ENCODE peak calls at places on chromosomes 13 and 19, in six cellular contexts. C is 8988T; V is GM10248; W is endothelial cell; D is hippocampal formation; T is activated T-cell treated with anti-CD3 and anti-CD28 coated beads, Interleukin-2, amount 50 U/mL, for 48 hours. N is an unnamed sample.

GRCh38 chr19:10769533-10770491 is 51.9 kb downstream of the DNM2 start:
- DNase-seq in V (no peak), T (no peak), C (no peak), D (peak; percentile 75), W (peak; percentile 58), N (no peak)

GRCh38 chr13:89150362-89150761 is 1479.2 kb downstream of the SLITRK5 start:
- DNase-seq in W (no peak), V (no peak), C (no peak), D (no peak), T (no peak), N (no peak)

GRCh38 chr13:59345316-59345715 is 818.4 kb downstream of the DIAPH3 start:
- DNase-seq in D (no peak), V (no peak), T (no peak), C (no peak), W (no peak), N (no peak)

GRCh38 chr13:40787062-40787461 is 2.3 kb upstream of the SLC25A15 start:
- DNase-seq in C (no peak), T (no peak), D (no peak), W (no peak), V (no peak), N (no peak)

GRCh38 chr13:21171420-21171819 is 4.9 kb downstream of the SKA3 start:
- DNase-seq in C (no peak), T (no peak), D (no peak), W (no peak), V (no peak), N (no peak)

GRCh38 chr13:21117104-21117809 is 55.9 kb upstream of the LATS2 start:
- DNase-seq in T (no peak), W (no peak), C (no peak), V (no peak), D (no peak), N (no peak)

GRCh38 chr13:59946924-59947323 is 216.8 kb downstream of the DIAPH3 start:
- DNase-seq in W (no peak), C (no peak), V (no peak), D (no peak), T (no peak), N (no peak)

GRCh38 chr19:49441210-49441959 is at the start of gene SLC17A7:
- DNase-seq in C (no peak), D (no peak), T (peak; percentile 76), W (peak; percentile 43), V (peak; percentile 72), N (peak; percentile 44)

GRCh38 chr19:18715416-18715815 is 31.9 kb downstream of the CRTC1 start:
- DNase-seq in D (no peak), W (no peak), T (no peak), C (no peak), V (no peak), N (no peak)

GRCh38 chr13:77893066-77893465 is 25.6 kb downstream of the EDNRB start:
- DNase-seq in D (no peak), T (no peak), V (no peak), W (no peak), C (no peak), N (no peak)

GRCh38 chr19:29537181-29537580 is 11.4 kb downstream of the VSTM2B start:
- DNase-seq in W (no peak), T (no peak), C (no peak), V (no peak), D (no peak), N (no peak)

GRCh38 chr13:26861951-26862350 is 101.4 kb upstream of the GPR12 start:
- DNase-seq in D (no peak), V (no peak), T (no peak), C (no peak), W (no peak), N (peak; percentile 71)

GRCh38 chr13:27264181-27264580 is 6.4 kb upstream of the RASL11A start:
- DNase-seq in T (no peak), D (no peak), W (no peak), C (no peak), V (no peak), N (no peak)

GRCh38 chr13:112616586-112617381 is 28.8 kb upstream of the TUBGCP3 start:
- DNase-seq in D (no peak), C (no peak), W (peak; percentile 47), T (peak; percentile 43), V (peak; percentile 68), N (no peak)

GRCh38 chr13:43990021-43990420 is 110.3 kb downstream of the LACC1 start:
- DNase-seq in W (no peak), C (no peak), V (no peak), T (no peak), D (no peak), N (no peak)

GRCh38 chr13:70415141-70415540 is 306.9 kb upstream of the KLHL1 start:
- DNase-seq in T (no peak), C (no peak), D (no peak), V (no peak), W (no peak), N (no peak)

GRCh38 chr13:91174886-91175501 is 172.5 kb upstream of the MIR17HG start:
- DNase-seq in C (no peak), D (no peak), W (peak; percentile 30), T (no peak), V (no peak), N (no peak)

GRCh38 chr13:84405286-84405685 is 523.0 kb upstream of the SLITRK1 start:
- DNase-seq in D (no peak), C (no peak), W (no peak), T (no peak), V (no peak), N (no peak)

GRCh38 chr19:20038358-20039202 is 725 bp downstream of the ZNF682 start:
- DNase-seq in C (no peak), W (no peak), D (no peak), T (no peak), V (no peak), N (peak; percentile 45)

GRCh38 chr13:36680918-36681317 is 7.1 kb downstream of the SERTM1 start:
- DNase-seq in V (no peak), D (no peak), W (no peak), T (no peak), C (no peak), N (peak; percentile 83)

GRCh38 chr13:109545964-109546363 is 240.4 kb downstream of the IRS2 start:
- DNase-seq in V (no peak), W (no peak), D (no peak), T (no peak), C (no peak), N (no peak)

GRCh38 chr13:113831061-113831460 is 32.8 kb downstream of the GAS6 start:
- DNase-seq in V (no peak), C (no peak), D (no peak), T (no peak), W (no peak), N (no peak)

GRCh38 chr13:28609381-28609780 is 49.5 kb upstream of the POMP start:
- DNase-seq in D (no peak), C (no peak), W (no peak), V (no peak), T (no peak), N (no peak)

GRCh38 chr19:11506101-11506555 is 489 bp upstream of the ZNF653 start:
- DNase-seq in T (no peak), W (no peak), C (no peak), V (no peak), D (no peak), N (no peak)

GRCh38 chr13:78595819-78596700 is 7.3 kb downstream of the POU4F1 start:
- DNase-seq in D (no peak), V (peak; percentile 42), W (peak; percentile 62), T (peak; percentile 62), C (no peak), N (peak; percentile 22)

GRCh38 chr13:42445354-42445753 is 128.6 kb upstream of the TNFSF11 start:
- DNase-seq in T (no peak), W (no peak), D (no peak), V (no peak), C (no peak), N (no peak)

GRCh38 chr19:6925801-6926751 is 38.7 kb downstream of the ADGRE1 start:
- DNase-seq in W (no peak), C (no peak), D (no peak), V (peak; percentile 22), T (peak; percentile 45), N (no peak)

GRCh38 chr19:800360-801029 is 3.2 kb downstream of the PTBP1 start:
- DNase-seq in C (no peak), W (no peak), V (no peak), T (peak; percentile 28), D (no peak), N (peak; percentile 24)

GRCh38 chr13:85719749-85720148 is 79.5 kb downstream of the SLITRK6 start:
- DNase-seq in W (no peak), T (no peak), D (no peak), V (no peak), C (no peak), N (no peak)

GRCh38 chr19:45852145-45852750 is 10.7 kb downstream of the SYMPK start:
- DNase-seq in T (no peak), W (no peak), C (no peak), V (no peak), D (no peak), N (no peak)

GRCh38 chr19:1411255-1412191 is 4.1 kb downstream of the DAZAP1 start:
- DNase-seq in W (no peak), T (peak; percentile 46), D (peak; percentile 92), C (no peak), V (no peak), N (no peak)

GRCh38 chr13:104980571-104980970 is 1554.9 kb downstream of the EFNB2 start:
- DNase-seq in W (no peak), V (no peak), C (no peak), D (no peak), T (no peak), N (no peak)

GRCh38 chr19:44254496-44254895 is 5.2 kb upstream of the ZNF233 start:
- DNase-seq in C (no peak), D (no peak), T (no peak), V (no peak), W (no peak), N (no peak)

GRCh38 chr19:13843104-13843921 is 33.6 kb upstream of the NANOS3 start:
- DNase-seq in W (peak; percentile 43), V (no peak), D (no peak), C (peak; percentile 61), T (no peak), N (peak; percentile 52)

GRCh38 chr13:26965976-26966375 is 205.4 kb upstream of the GPR12 start:
- DNase-seq in V (no peak), D (no peak), C (no peak), T (no peak), W (no peak), N (no peak)

GRCh38 chr19:40150170-40150569 is 41.1 kb upstream of the MAP3K10 start:
- DNase-seq in T (no peak), D (no peak), V (no peak), W (no peak), C (no peak), N (no peak)